ENCODE peak calls at places on chromosomes 12 and 14, in seven cellular contexts. D, S, H, P, V, J and B are unnamed samples.

GRCh38 chr12:9041321-9041720 is 52.0 kb downstream of the KLRG1 start:
- DNase-seq in H (no peak), J (no peak), V (no peak), P (peak; percentile 13), D (no peak), S (peak; percentile 60), B (no peak)

GRCh38 chr14:95545769-95546168 is 10.9 kb downstream of the GLRX5 start:
- DNase-seq in D (no peak), J (no peak), S (peak; percentile 89), P (peak; percentile 89), H (no peak), V (peak; percentile 53), B (no peak)

GRCh38 chr12:101441835-101442234 is 33.3 kb upstream of the SPIC start:
- DNase-seq in H (no peak), J (no peak), V (no peak), D (no peak), P (no peak), S (no peak), B (no peak)

GRCh38 chr12:111404362-111405148 is 1.2 kb upstream of the SH2B3 start:
- DNase-seq in S (peak; percentile 58), H (peak; percentile 92), D (peak; percentile 71), J (no peak), V (no peak), P (no peak), B (peak; percentile 57)

GRCh38 chr12:57751432-57751787 is 700 bp downstream of the CDK4 start:
- DNase-seq in J (no peak), H (no peak), P (no peak), V (no peak), S (peak; percentile 27), D (no peak), B (no peak)

GRCh38 chr12:113131556-113131955 is 4.0 kb downstream of the RASAL1 start:
- DNase-seq in V (no peak), J (no peak), H (no peak), S (no peak), P (no peak), D (no peak), B (no peak)

GRCh38 chr12:79706156-79706555 is 15.4 kb upstream of the PAWR start:
- DNase-seq in P (peak; percentile 83), D (no peak), H (no peak), J (no peak), S (peak; percentile 49), V (no peak), B (no peak)

GRCh38 chr12:52221912-52222457 is 11.1 kb upstream of the KRT7 start:
- DNase-seq in S (peak; percentile 89), H (peak; percentile 96), V (peak; percentile 67), D (peak; percentile 64), J (peak; percentile 39), P (peak; percentile 82), B (peak; percentile 87)

GRCh38 chr14:22489247-22489551 is 99.8 kb downstream of the DAD1 start:
- DNase-seq in S (no peak), V (no peak), J (no peak), P (no peak), H (no peak), D (no peak), B (peak; percentile 50)

DNA sequence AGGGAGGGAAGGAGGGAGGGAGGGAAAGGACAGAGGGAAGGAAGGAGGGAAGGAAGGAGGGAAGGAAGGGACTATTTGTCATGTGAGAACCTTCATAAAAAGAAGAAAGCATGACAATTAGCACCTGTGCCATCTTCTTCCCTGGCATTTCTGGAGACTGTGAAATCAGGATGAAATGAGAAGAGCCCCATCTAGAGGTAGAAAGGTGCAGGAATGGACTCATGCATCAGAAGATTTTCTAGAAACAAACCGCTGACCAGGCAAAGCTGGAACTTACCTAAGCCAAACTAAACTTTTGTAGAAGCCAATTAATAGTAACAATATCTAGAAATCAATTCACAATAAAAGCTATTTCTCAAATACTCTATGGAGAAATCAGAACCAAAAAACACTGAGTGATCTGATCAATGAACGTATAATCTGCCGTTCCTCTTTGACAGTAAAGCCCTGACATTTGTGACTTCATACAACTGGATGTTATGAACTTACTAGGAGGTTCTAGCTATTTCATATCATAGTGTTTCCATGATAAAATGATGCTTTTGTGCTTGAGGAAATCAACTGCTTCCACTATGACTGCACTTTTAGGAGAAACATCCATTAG is 24.4 kb upstream of the CRACR2A start:
- DNase-seq in P (peak; percentile 64), D (peak; percentile 67), V (peak; percentile 33), J (peak; percentile 51), S (peak; percentile 69), H (peak; percentile 79), B (peak; percentile 66)
- TF ChIP-seq EZH2phosphoT487 in P (no peak), D (no peak), V (no peak), J (no peak), S (no peak), H (no peak), B (no peak)

DNA sequence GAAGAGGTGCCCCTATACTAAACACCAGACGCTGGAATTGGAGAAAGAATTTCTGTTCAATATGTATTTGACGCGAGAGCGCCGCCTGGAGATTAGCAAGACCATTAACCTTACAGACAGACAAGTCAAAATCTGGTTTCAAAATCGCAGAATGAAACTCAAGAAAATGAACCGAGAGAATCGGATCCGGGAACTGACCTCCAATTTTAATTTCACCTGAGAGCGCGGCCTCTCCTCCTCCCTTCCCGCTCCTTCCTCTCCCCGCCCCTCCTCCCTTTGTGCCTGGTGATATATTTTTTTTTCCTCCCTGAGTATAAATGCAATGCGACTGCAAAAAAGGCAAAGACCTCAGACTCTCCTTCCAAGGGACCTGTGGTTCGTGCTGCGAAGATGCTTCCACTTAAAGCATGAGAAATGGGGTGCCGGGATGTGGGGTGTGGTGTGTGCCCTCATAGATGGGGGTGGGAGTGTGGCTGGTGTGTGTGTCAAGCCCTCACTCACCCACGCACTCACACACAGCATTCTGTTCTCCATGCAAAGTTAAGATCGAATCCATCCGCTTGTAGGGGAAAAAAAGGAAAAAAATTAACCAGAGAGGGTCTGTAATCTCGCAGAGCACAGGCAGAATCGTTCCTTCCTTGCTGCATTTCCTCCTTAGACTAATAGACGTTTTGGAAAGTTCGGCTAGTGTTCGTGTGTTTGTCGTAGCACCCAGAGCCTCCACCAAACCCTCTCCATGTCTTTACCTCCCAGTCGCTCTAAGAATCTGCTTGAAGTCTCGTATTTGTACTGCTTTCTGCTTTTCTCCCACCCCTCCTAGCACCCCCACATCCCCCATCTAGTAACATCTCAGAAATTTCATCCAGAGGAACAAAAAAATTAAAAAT is 4.5 kb downstream of the HOXC10 start:
- DNase-seq in D (peak; percentile 74), V (no peak), H (peak; percentile 68), J (peak; percentile 80), P (peak; percentile 77), S (peak; percentile 70), B (peak; percentile 71)
- TF ChIP-seq EZH2 in D (no peak), V (no peak), H (peak; percentile 91), J (peak; percentile 21), P (no peak), S (no peak), B (peak; percentile 20)

GRCh38 chr14:103748539-103748867 is 32.9 kb downstream of the ZFYVE21 start:
- DNase-seq in H (no peak), J (peak; percentile 76), P (no peak), D (no peak), V (no peak), S (no peak), B (no peak)
- TF ChIP-seq EZH2phosphoT487 in H (no peak), J (no peak), P (no peak), D (no peak), V (no peak), S (no peak), B (no peak)

GRCh38 chr14:103946975-103947374 is 4.6 kb upstream of the RD3L start:
- DNase-seq in P (no peak), S (no peak), H (no peak), D (no peak), V (no peak), J (no peak), B (no peak)

GRCh38 chr14:103941462-103941861 is 867 bp downstream of the RD3L start:
- DNase-seq in H (no peak), V (no peak), S (no peak), J (no peak), P (no peak), D (no peak), B (no peak)

GRCh38 chr14:103943673-103944072 is 1.3 kb upstream of the RD3L start:
- DNase-seq in P (no peak), H (no peak), S (no peak), J (no peak), V (no peak), D (no peak), B (no peak)

GRCh38 chr14:103941973-103942736 is at the start of gene RD3L:
- DNase-seq in P (no peak), V (no peak), S (no peak), D (no peak), J (no peak), H (no peak), B (no peak)
- TF ChIP-seq EZH2 in P (no peak), V (no peak), S (no peak), D (no peak), J (no peak), H (no peak), B (no peak)

GRCh38 chr12:121786441-121786825 is 7.1 kb downstream of the RHOF start:
- DNase-seq in D (no peak), P (peak; percentile 100), J (no peak), V (peak; percentile 99), S (peak; percentile 96), H (no peak), B (no peak)
- TF ChIP-seq EZH2phosphoT487 in D (no peak), P (no peak), J (no peak), V (no peak), S (no peak), H (no peak), B (no peak)

GRCh38 chr12:48890657-48891418 is 25.2 kb upstream of the RND1 start:
- DNase-seq in J (peak; percentile 68), H (peak; percentile 93), S (peak; percentile 87), P (peak; percentile 82), V (peak; percentile 27), D (peak; percentile 91), B (peak; percentile 94)
- TF ChIP-seq EZH2 in J (no peak), H (no peak), S (no peak), P (no peak), V (no peak), D (no peak), B (peak; percentile 37)

DNA sequence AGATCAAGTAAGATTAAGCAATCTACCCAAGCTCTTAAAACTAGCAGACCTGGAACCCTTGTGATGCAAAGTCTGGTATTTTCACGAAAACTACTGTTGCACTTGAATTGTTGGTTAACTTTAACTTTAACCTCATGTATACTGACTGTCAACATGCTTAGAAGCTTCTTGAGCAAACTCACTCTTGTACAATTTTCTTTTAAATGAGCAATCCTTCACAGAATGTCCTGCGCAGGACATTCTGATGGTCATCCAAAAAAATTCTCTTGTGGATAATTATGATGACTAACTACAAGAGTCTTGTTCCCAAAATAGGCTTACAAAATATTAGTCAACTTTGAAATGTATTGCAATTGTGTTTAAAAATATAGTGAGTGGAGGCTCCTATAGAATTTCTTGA is 54.0 kb upstream of the PDE3A start:
- DNase-seq in J (no peak), V (no peak), H (peak; percentile 13), D (no peak), P (no peak), S (peak; percentile 75), B (no peak)
- TF ChIP-seq EZH2phosphoT487 in J (no peak), V (no peak), H (no peak), D (no peak), P (no peak), S (no peak), B (no peak)

GRCh38 chr14:101705733-101706508 is 55.6 kb upstream of the PPP2R5C start:
- DNase-seq in V (no peak), H (peak; percentile 68), P (peak; percentile 21), J (peak; percentile 40), S (peak; percentile 34), D (peak; percentile 76), B (peak; percentile 66)
- TF ChIP-seq EZH2 in V (no peak), H (no peak), P (no peak), J (no peak), S (no peak), D (peak; percentile 39), B (peak; percentile 82)

GRCh38 chr14:79407572-79407971 is 803.7 kb downstream of the DIO2 start:
- DNase-seq in S (no peak), J (no peak), H (no peak), V (no peak), P (peak; percentile 35), D (no peak), B (no peak)
- TF ChIP-seq EZH2phosphoT487 in S (no peak), J (no peak), H (no peak), V (no peak), P (no peak), D (no peak), B (no peak)